ENCODE peak calls at places on chromosomes 7 and 10, in nine cellular contexts. N, Z, M, E, H, V, U, G and O are unnamed samples.

GRCh38 chr7:36305648-36306047 is 84.0 kb upstream of the ANLN start:
- DNase-seq in G (no peak), U (no peak), H (no peak), E (no peak), M (peak; percentile 18), V (no peak), Z (no peak), N (no peak), O (no peak)

GRCh38 chr7:36208997-36209813 is 56.2 kb downstream of the EEPD1 start:
- DNase-seq in V (no peak), M (no peak), G (no peak), H (no peak), U (no peak), Z (no peak), N (peak; percentile 10), E (no peak), O (no peak)

GRCh38 chr10:3206516-3207157 is 34.1 kb upstream of the PITRM1 start:
- DNase-seq in H (no peak), Z (no peak), V (no peak), M (no peak), G (no peak), U (no peak), N (no peak), E (no peak), O (no peak)

GRCh38 chr10:127774771-127775559 is 38.0 kb downstream of the FOXI2 start:
- DNase-seq in U (no peak), V (no peak), N (no peak), G (no peak), Z (no peak), M (no peak), E (no peak), H (no peak), O (no peak)

GRCh38 chr10:15329437-15329836 is 41.7 kb downstream of the FAM171A1 start:
- DNase-seq in V (no peak), Z (no peak), U (no peak), E (no peak), N (no peak), M (no peak), G (no peak), H (no peak), O (no peak)

GRCh38 chr10:24496066-24496465 is 227.6 kb downstream of the ARHGAP21 start:
- DNase-seq in N (no peak), H (no peak), M (no peak), G (no peak), V (no peak), E (no peak), U (no peak), Z (no peak), O (no peak)

GRCh38 chr10:122329416-122329815 is 45.1 kb upstream of the PLEKHA1 start:
- DNase-seq in M (no peak), G (no peak), H (no peak), E (no peak), Z (no peak), V (no peak), N (no peak), U (no peak), O (no peak)

GRCh38 chr10:108591417-108591816 is 1331.9 kb downstream of the XPNPEP1 start:
- DNase-seq in G (no peak), M (no peak), N (no peak), Z (no peak), H (no peak), V (no peak), U (no peak), E (no peak), O (no peak)

GRCh38 chr10:18582803-18583202 is 68.6 kb downstream of the NSUN6 start:
- DNase-seq in V (no peak), U (no peak), Z (no peak), E (peak; percentile 31), G (no peak), M (no peak), H (no peak), N (no peak), O (no peak)

GRCh38 chr10:99466632-99467031 is 36.2 kb upstream of the GOT1 start:
- DNase-seq in N (no peak), U (no peak), V (no peak), H (no peak), G (no peak), Z (no peak), E (no peak), M (no peak), O (no peak)

GRCh38 chr7:101814081-101814995 is 3.1 kb upstream of the CUX1 start:
- DNase-seq in H (peak; percentile 72), Z (peak; percentile 45), G (peak; percentile 64), U (no peak), V (peak; percentile 70), E (no peak), N (peak; percentile 73), M (peak; percentile 55), O (peak; percentile 63)

GRCh38 chr10:132563485-132564248 is 26.1 kb downstream of the INPP5A start:
- DNase-seq in V (no peak), Z (no peak), E (peak; percentile 17), H (peak; percentile 39), U (no peak), N (no peak), G (no peak), M (no peak), O (no peak)

GRCh38 chr7:70557281-70557680 is 574.7 kb upstream of the GALNT17 start:
- DNase-seq in G (no peak), V (no peak), H (no peak), N (no peak), Z (no peak), U (no peak), M (no peak), E (no peak), O (no peak)

GRCh38 chr10:107686095-107686494 is 521.6 kb upstream of the SORCS1 start:
- DNase-seq in G (no peak), M (no peak), V (peak; percentile 13), Z (no peak), U (no peak), E (no peak), N (no peak), H (no peak), O (peak; percentile 18)

GRCh38 chr10:124087672-124088634 is 5.4 kb downstream of the CHST15 start:
- DNase-seq in E (no peak), N (peak; percentile 45), Z (no peak), V (no peak), H (no peak), U (no peak), G (no peak), M (no peak), O (no peak)

GRCh38 chr7:34275629-34276028 is 370.3 kb downstream of the BMPER start:
- DNase-seq in H (no peak), M (no peak), N (no peak), G (no peak), U (no peak), E (no peak), V (no peak), Z (no peak), O (no peak)

GRCh38 chr10:22606164-22606614 is 108.2 kb downstream of the PIP4K2A start:
- DNase-seq in Z (no peak), G (peak; percentile 80), H (no peak), E (peak; percentile 39), U (peak; percentile 37), V (peak; percentile 37), N (no peak), M (no peak), O (no peak)

GRCh38 chr10:929965-930364 is 1.5 kb downstream of the LARP4B start:
- DNase-seq in N (no peak), V (no peak), U (no peak), M (peak; percentile 39), G (no peak), E (no peak), Z (no peak), H (no peak), O (no peak)

GRCh38 chr10:6044651-6045599 is 17.2 kb downstream of the IL2RA start:
- DNase-seq in N (no peak), E (no peak), H (no peak), V (no peak), U (no peak), M (peak; percentile 26), Z (no peak), G (peak; percentile 75), O (no peak)

GRCh38 chr7:17939670-17940301 is 508 bp downstream of the SNX13 start:
- DNase-seq in N (peak; percentile 47), E (peak; percentile 5), M (peak; percentile 54), H (peak; percentile 51), V (peak; percentile 59), G (peak; percentile 62), U (no peak), Z (peak; percentile 61), O (peak; percentile 86)

GRCh38 chr7:152200395-152200794 is 174.9 kb downstream of the GALNT11 start:
- DNase-seq in U (no peak), Z (no peak), V (no peak), M (no peak), E (no peak), N (no peak), G (no peak), H (no peak), O (no peak)

GRCh38 chr10:72322280-72323058 is 32.2 kb downstream of the DNAJB12 start:
- DNase-seq in V (no peak), U (no peak), H (peak; percentile 1), Z (no peak), M (peak; percentile 79), G (no peak), E (peak; percentile 51), N (peak; percentile 82), O (no peak)

GRCh38 chr10:88725798-88726197 is 19.7 kb downstream of the LIPK start:
- DNase-seq in M (no peak), E (no peak), N (no peak), V (no peak), Z (no peak), U (no peak), H (no peak), G (no peak), O (no peak)

GRCh38 chr7:30828591-30828990 is 57.4 kb downstream of the MINDY4 start:
- DNase-seq in M (peak; percentile 30), V (no peak), G (no peak), E (no peak), N (no peak), Z (no peak), H (no peak), U (no peak), O (no peak)

GRCh38 chr7:47249361-47249760 is 332.6 kb downstream of the TNS3 start:
- DNase-seq in Z (no peak), N (no peak), M (no peak), H (no peak), V (no peak), G (no peak), U (no peak), E (no peak), O (no peak)

GRCh38 chr10:61842755-61843497 is 58.6 kb upstream of the ARID5B start:
- DNase-seq in V (no peak), H (no peak), G (no peak), U (no peak), M (no peak), N (peak; percentile 38), E (peak; percentile 57), Z (no peak), O (no peak)

GRCh38 chr7:36659638-36660341 is 64.5 kb downstream of the AOAH start:
- DNase-seq in N (no peak), M (no peak), U (no peak), Z (no peak), V (no peak), E (no peak), G (no peak), H (no peak), O (no peak)

GRCh38 chr7:155467846-155468821 is 10.2 kb downstream of the EN2 start:
- DNase-seq in N (no peak), G (peak; percentile 59), U (no peak), V (peak; percentile 40), H (peak; percentile 74), E (no peak), Z (no peak), M (no peak), O (no peak)

GRCh38 chr7:64870656-64871055 is 32.4 kb upstream of the ZNF273 start:
- DNase-seq in Z (no peak), V (no peak), H (no peak), N (no peak), U (no peak), M (no peak), E (no peak), G (no peak), O (no peak)

GRCh38 chr10:11830836-11831519 is 7.8 kb downstream of the PROSER2 start:
- DNase-seq in Z (no peak), E (no peak), G (no peak), M (no peak), N (no peak), H (no peak), V (no peak), U (no peak), O (no peak)

GRCh38 chr10:29692121-29692539 is 57.4 kb upstream of the SVIL start:
- DNase-seq in E (no peak), M (no peak), H (peak; percentile 62), U (no peak), G (no peak), Z (no peak), N (peak; percentile 51), V (no peak), O (no peak)